ENCODE peak calls at places on chromosomes 13 and 19, in six cellular contexts. M is IMR-90, U is trophoblast cell, W is H9, V is neuronal stem cell, H is H1. E is an unnamed sample.

GRCh38 chr13:22311734-22312404 is 641.0 kb downstream of the FGF9 start:
- DNase-seq in M (no peak), U (peak; percentile 2), W (peak; percentile 31), V (no peak), H (no peak), E (no peak)

GRCh38 chr13:26061947-26062346 is 10.1 kb upstream of the SHISA2 start:
- DNase-seq in M (peak; percentile 61), U (no peak), W (no peak), V (no peak), H (no peak), E (peak; percentile 92)

GRCh38 chr13:99894835-99895427 is 76.6 kb downstream of the ZIC5 start:
- DNase-seq in M (no peak), U (no peak), W (no peak), V (no peak), H (no peak), E (peak; percentile 11)

GRCh38 chr19:3984584-3984907 is 717 bp downstream of the EEF2 start:
- DNase-seq in M (no peak), U (no peak), W (no peak), V (no peak), H (no peak), E (no peak)

GRCh38 chr13:26977541-26977940 is 194.1 kb downstream of the USP12 start:
- DNase-seq in M (peak; percentile 49), U (no peak), W (no peak), V (no peak), H (no peak), E (peak; percentile 37)

GRCh38 chr13:72437458-72437857 is 290.0 kb downstream of the MZT1 start:
- DNase-seq in M (peak; percentile 63), U (peak; percentile 8), W (no peak), V (no peak), H (no peak), E (peak; percentile 53)

GRCh38 chr13:92657565-92657964 is 569.0 kb upstream of the GPC6 start:
- DNase-seq in M (peak; percentile 1), U (no peak), W (no peak), V (no peak), H (no peak), E (peak; percentile 14)

GRCh38 chr13:75195479-75196111 is 286.4 kb downstream of the TBC1D4 start:
- DNase-seq in M (no peak), U (no peak), W (no peak), V (peak; percentile 61), H (no peak), E (no peak)

GRCh38 chr13:99198630-99199029 is 2.0 kb upstream of the UBAC2 start:
- DNase-seq in M (no peak), U (peak; percentile 46), W (no peak), V (no peak), H (no peak), E (no peak)

GRCh38 chr19:19531951-19532805 is 3.5 kb downstream of the YJEFN3 start:
- DNase-seq in M (peak; percentile 44), U (peak; percentile 72), W (peak; percentile 84), V (peak; percentile 71), H (no peak), E (peak; percentile 67)

GRCh38 chr19:47040869-47041268 is 7.6 kb downstream of the TMEM160 start:
- DNase-seq in M (no peak), U (no peak), W (no peak), V (no peak), H (no peak), E (no peak)

GRCh38 chr13:109815651-109816050 is 29.3 kb upstream of the IRS2 start:
- DNase-seq in M (no peak), U (no peak), W (no peak), V (no peak), H (no peak), E (no peak)

GRCh38 chr13:113746143-113746525 is 12.9 kb upstream of the TMEM255B start:
- DNase-seq in M (no peak), U (no peak), W (no peak), V (no peak), H (no peak), E (no peak)

GRCh38 chr13:106534844-106535551 is 464 bp downstream of the EFNB2 start:
- DNase-seq in M (peak; percentile 16), U (no peak), W (no peak), V (no peak), H (no peak), E (peak; percentile 48)

GRCh38 chr13:24086642-24087041 is 73.9 kb upstream of the SPATA13 start:
- DNase-seq in M (no peak), U (no peak), W (no peak), V (no peak), H (no peak), E (no peak)

GRCh38 chr13:95660981-95661581 is 15.9 kb upstream of the DNAJC3 start:
- DNase-seq in M (peak; percentile 50), U (no peak), W (no peak), V (no peak), H (no peak), E (peak; percentile 64)

GRCh38 chr13:21970918-21971317 is 300.0 kb downstream of the FGF9 start:
- DNase-seq in M (no peak), U (no peak), W (no peak), V (no peak), H (no peak), E (no peak)

GRCh38 chr13:66560991-66561390 is 669.1 kb downstream of the PCDH9 start:
- DNase-seq in M (no peak), U (no peak), W (no peak), V (no peak), H (no peak), E (no peak)
- H4K91ac ChIP-seq in M (no peak overlapping the region), U (no peak overlapping the region), W (no peak overlapping the region), V (no peak overlapping the region), H (no peak overlapping the region), E (no peak overlapping the region)

GRCh38 chr19:17821190-17821589 is at the start of gene INSL3:
- DNase-seq in M (no peak), U (no peak), W (no peak), V (no peak), H (no peak), E (no peak)
- H3K14ac ChIP-seq in M (no peak within 1 kb of the TSS), U (no peak within 1 kb of the TSS), W (no peak within 1 kb of the TSS), V (no peak within 1 kb of the TSS), H (no peak within 1 kb of the TSS), E (no peak within 1 kb of the TSS)

DNA sequence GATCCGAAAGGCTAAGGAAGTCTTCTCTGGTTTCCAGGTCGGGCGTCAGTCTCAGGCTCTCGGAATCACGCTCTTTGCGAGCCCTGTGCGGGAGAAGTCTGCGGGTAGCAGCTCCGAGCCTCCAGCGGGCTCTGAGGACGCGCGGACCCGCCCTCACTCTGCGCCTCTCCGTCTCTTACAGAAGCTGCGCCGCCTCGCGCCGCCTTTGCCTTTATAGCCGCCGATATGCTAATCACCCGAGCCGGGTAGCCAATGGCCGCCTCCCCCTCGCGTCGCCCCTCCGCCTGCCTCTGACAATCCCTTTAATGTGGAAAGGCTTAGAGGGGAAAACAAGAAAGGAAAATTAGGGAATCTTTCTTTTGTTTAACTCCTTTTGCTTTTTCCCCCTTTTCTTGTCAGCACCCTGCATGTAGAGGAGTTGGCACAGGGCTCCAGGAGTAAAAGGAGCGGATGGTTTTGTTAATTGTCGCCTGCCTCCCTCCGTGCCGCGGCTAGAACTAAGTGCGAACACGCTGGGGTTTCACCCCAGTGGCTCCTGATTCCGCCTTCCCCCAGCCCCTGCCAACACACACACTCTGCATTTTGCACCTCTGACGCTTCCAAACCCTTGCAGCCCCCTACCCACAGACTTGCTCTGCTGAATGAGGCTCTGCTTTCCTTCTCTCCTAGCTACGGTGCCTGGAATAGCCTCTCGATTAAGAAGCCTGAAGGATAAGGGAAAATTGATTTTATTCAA is at the start of gene PCDH8:
- DNase-seq in M (no peak), U (no peak), W (peak; percentile 91), V (peak; percentile 79), H (no peak), E (no peak)
- H4K91ac ChIP-seq in M (no peak within 1 kb of the TSS), U (no peak within 1 kb of the TSS), W (no peak within 1 kb of the TSS), V (no peak within 1 kb of the TSS), H (no peak within 1 kb of the TSS), E (no peak within 1 kb of the TSS)

GRCh38 chr13:40789275-40790231 is at the start of gene SLC25A15:
- DNase-seq in M (peak; percentile 72), U (peak; percentile 76), W (peak; percentile 71), V (peak; percentile 71), H (no peak), E (peak; percentile 86)

GRCh38 chr13:40792284-40793051 is 3.1 kb downstream of the SLC25A15 start:
- DNase-seq in M (no peak), U (no peak), W (peak; percentile 17), V (no peak), H (no peak), E (no peak)

GRCh38 chr13:40787062-40787461 is 2.3 kb upstream of the SLC25A15 start:
- DNase-seq in M (peak; percentile 93), U (no peak), W (peak; percentile 5), V (no peak), H (no peak), E (peak; percentile 96)

GRCh38 chr13:40793339-40793738 is 3.9 kb downstream of the SLC25A15 start:
- DNase-seq in M (no peak), U (no peak), W (no peak), V (no peak), H (no peak), E (no peak)

DNA sequence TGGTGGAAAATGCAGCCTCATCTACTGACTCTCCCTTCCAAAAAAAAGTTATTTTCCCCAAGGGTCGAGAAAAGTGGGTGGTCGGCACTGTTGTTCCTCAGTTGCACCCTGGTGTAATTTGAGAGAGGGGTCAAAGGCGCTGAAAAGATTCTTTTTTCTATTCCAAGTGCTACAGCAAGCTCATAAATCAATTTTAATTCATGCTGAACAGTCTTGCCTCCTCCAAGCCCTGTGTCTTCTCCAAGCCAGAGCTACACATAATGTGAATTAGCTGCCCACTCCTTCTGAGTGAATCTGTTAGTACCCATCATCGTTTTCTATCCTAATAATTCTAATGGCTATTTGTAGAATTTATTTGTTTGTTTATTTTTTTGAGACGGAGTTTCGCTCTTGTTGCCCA is 821 bp downstream of the SLC25A15 start:
- DNase-seq in M (no peak), U (no peak), W (no peak), V (no peak), H (no peak), E (no peak)
- H3K14ac ChIP-seq in M (peak overlapping the region; percentile 16), U (peak overlapping the region; percentile 85), W (no peak overlapping the region), V (no peak overlapping the region), H (no peak overlapping the region), E (no peak overlapping the region)

GRCh38 chr19:51389143-51389542 is 1.2 kb downstream of the C19orf84 start:
- DNase-seq in M (no peak), U (no peak), W (no peak), V (no peak), H (no peak), E (no peak)
- H4K91ac ChIP-seq in M (no peak overlapping the region), U (no peak overlapping the region), W (no peak overlapping the region), V (no peak overlapping the region), H (no peak overlapping the region), E (no peak overlapping the region)

E was measured in mesenchymal stem cell.